ENCODE peak calls at places on chromosomes 16 and 17, in nine cellular contexts. X, W, H, G, B, A, Q, Y and J are unnamed samples.

GRCh38 chr16:66935319-66936011 is at the start of gene CES2:
- DNase-seq in X (peak; percentile 86), W (no peak), H (no peak), G (peak; percentile 25), B (no peak), A (peak; percentile 93), Q (no peak), Y (peak; percentile 30), J (no peak)

GRCh38 chr16:86994651-86995171 is 322.5 kb downstream of the C16orf95 start:
- DNase-seq in X (no peak), W (no peak), H (peak; percentile 79), G (no peak), B (peak; percentile 85), A (no peak), Q (peak; percentile 89), Y (peak; percentile 83), J (peak; percentile 89)

GRCh38 chr17:17231621-17232302 is 5.2 kb downstream of the FLCN start:
- DNase-seq in X (no peak), W (no peak), H (no peak), G (peak; percentile 19), B (no peak), A (peak; percentile 29), Q (no peak), Y (no peak), J (no peak)

GRCh38 chr16:51756447-51757123 is 605.5 kb upstream of the SALL1 start:
- DNase-seq in X (no peak), W (no peak), H (no peak), G (no peak), B (no peak), A (no peak), Q (no peak), Y (no peak), J (no peak)

GRCh38 chr17:81365148-81365600 is 30.1 kb upstream of the BAHCC1 start:
- DNase-seq in X (peak; percentile 89), W (no peak), H (no peak), G (peak; percentile 48), B (peak; percentile 77), A (peak; percentile 77), Q (peak; percentile 46), Y (peak; percentile 68), J (peak; percentile 53)

GRCh38 chr17:44315760-44316731 is 7.6 kb downstream of the RUNDC3A start:
- DNase-seq in X (no peak), W (no peak), H (no peak), G (peak; percentile 25), B (no peak), A (no peak), Q (no peak), Y (no peak), J (no peak)

GRCh38 chr16:16877061-16877460 is 498.1 kb downstream of the NPIPA7 start:
- DNase-seq in X (no peak), W (no peak), H (no peak), G (no peak), B (no peak), A (no peak), Q (no peak), Y (no peak), J (no peak)

GRCh38 chr17:48153711-48154642 is 46.4 kb downstream of the SNX11 start:
- DNase-seq in X (peak; percentile 51), W (no peak), H (no peak), G (no peak), B (peak; percentile 60), A (peak; percentile 68), Q (no peak), Y (peak; percentile 63), J (peak; percentile 33)

GRCh38 chr17:81336296-81336929 is 41.3 kb upstream of the SLC38A10 start:
- DNase-seq in X (no peak), W (no peak), H (no peak), G (no peak), B (no peak), A (no peak), Q (no peak), Y (no peak), J (no peak)

GRCh38 chr17:39229274-39229913 is 3.6 kb upstream of the STAC2 start:
- DNase-seq in X (no peak), W (no peak), H (no peak), G (no peak), B (peak; percentile 80), A (no peak), Q (no peak), Y (peak; percentile 80), J (no peak)

GRCh38 chr17:80872011-80872929 is 119.4 kb upstream of the CHMP6 start:
- DNase-seq in X (no peak), W (no peak), H (no peak), G (no peak), B (no peak), A (no peak), Q (no peak), Y (no peak), J (no peak)

GRCh38 chr16:10314811-10315210 is 71.0 kb upstream of the ATF7IP2 start:
- DNase-seq in X (no peak), W (no peak), H (no peak), G (peak; percentile 65), B (peak; percentile 39), A (no peak), Q (no peak), Y (peak; percentile 28), J (peak; percentile 16)

GRCh38 chr16:55488306-55488705 is 9.3 kb downstream of the MMP2 start:
- DNase-seq in X (no peak), W (no peak), H (no peak), G (no peak), B (no peak), A (no peak), Q (no peak), Y (no peak), J (no peak)

GRCh38 chr17:28228986-28229729 is 89.8 kb upstream of the TMEM97 start:
- DNase-seq in X (no peak), W (no peak), H (no peak), G (no peak), B (no peak), A (no peak), Q (no peak), Y (no peak), J (no peak)

GRCh38 chr16:617855-618254 is 12.9 kb upstream of the WFIKKN1 start:
- DNase-seq in X (no peak), W (no peak), H (no peak), G (no peak), B (no peak), A (no peak), Q (no peak), Y (no peak), J (no peak)

GRCh38 chr17:82698065-82698973 is at the start of gene RAB40B:
- DNase-seq in X (peak; percentile 100), W (peak; percentile 100), H (peak; percentile 85), G (peak; percentile 98), B (peak; percentile 99), A (peak; percentile 100), Q (peak; percentile 95), Y (peak; percentile 99), J (peak; percentile 96)

GRCh38 chr17:77308768-77309726 is 168.3 kb downstream of the SEC14L1 start:
- DNase-seq in X (no peak), W (peak; percentile 68), H (no peak), G (no peak), B (peak; percentile 79), A (no peak), Q (peak; percentile 50), Y (peak; percentile 63), J (no peak)

GRCh38 chr17:16932611-16933010 is 39.3 kb downstream of the TNFRSF13B start:
- DNase-seq in X (no peak), W (no peak), H (no peak), G (no peak), B (no peak), A (no peak), Q (no peak), Y (no peak), J (no peak)

DNA sequence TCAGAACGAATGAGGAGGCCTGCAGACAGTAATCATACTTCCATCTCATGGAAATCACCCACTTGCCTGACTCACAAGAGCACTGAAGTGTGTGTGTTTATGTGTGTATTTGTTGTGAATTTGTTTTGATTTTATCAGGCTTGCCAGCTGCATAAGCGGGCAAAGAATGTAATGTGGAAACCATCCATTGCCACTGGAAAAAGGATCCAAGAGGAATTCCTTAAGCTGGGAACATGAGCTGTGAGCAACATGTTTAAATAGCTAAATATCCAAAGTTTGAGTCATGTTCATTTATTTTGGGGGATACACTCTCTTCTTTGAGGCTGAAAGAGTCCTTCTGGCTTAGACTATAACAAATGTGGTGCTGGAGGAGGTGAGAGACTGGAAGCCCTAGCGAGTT is 198.4 kb upstream of the TBX2 start:
- DNase-seq in X (no peak), W (no peak), H (peak; percentile 93), G (peak; percentile 91), B (peak; percentile 69), A (no peak), Q (peak; percentile 84), Y (peak; percentile 72), J (peak; percentile 83)
- H3K4me3 ChIP-seq in X (no peak overlapping the region), W (no peak overlapping the region), H (no peak overlapping the region), G (no peak overlapping the region), B (no peak overlapping the region), A (no peak overlapping the region), Q (no peak overlapping the region), Y (no peak overlapping the region), J (no peak overlapping the region)

DNA sequence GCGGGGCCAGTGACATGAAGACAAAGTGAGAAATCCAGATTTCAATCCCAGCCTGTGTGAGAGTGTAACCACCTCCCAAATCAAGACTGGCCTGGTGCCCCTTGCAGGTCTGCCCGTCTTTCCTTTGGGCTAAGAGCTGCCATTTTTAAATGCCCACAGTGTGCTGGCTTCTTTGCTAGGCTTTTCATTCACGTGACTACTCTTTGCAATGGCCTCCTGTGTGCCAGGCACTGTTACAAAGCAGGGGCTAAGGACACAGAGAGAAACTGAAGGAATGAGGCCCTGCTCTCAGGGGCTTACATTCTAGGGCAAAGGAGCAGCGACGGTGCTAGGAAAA is 269 bp upstream of the ZSCAN10 start:
- DNase-seq in X (no peak), W (no peak), H (no peak), G (no peak), B (no peak), A (no peak), Q (no peak), Y (no peak), J (no peak)
- H3K4me3 ChIP-seq in X (no peak overlapping the region), W (no peak overlapping the region), H (no peak overlapping the region), G (no peak overlapping the region), B (peak overlapping the region; percentile 15), A (no peak overlapping the region), Q (no peak overlapping the region), Y (no peak overlapping the region), J (no peak overlapping the region)

GRCh38 chr16:2717360-2718263 is 2.4 kb downstream of the PRSS27 start:
- DNase-seq in X (no peak), W (no peak), H (no peak), G (no peak), B (no peak), A (no peak), Q (no peak), Y (no peak), J (no peak)
- H3K4me3 ChIP-seq in X (no peak overlapping the region), W (no peak overlapping the region), H (no peak overlapping the region), G (no peak overlapping the region), B (no peak overlapping the region), A (no peak overlapping the region), Q (no peak overlapping the region), Y (no peak overlapping the region), J (no peak overlapping the region)

DNA sequence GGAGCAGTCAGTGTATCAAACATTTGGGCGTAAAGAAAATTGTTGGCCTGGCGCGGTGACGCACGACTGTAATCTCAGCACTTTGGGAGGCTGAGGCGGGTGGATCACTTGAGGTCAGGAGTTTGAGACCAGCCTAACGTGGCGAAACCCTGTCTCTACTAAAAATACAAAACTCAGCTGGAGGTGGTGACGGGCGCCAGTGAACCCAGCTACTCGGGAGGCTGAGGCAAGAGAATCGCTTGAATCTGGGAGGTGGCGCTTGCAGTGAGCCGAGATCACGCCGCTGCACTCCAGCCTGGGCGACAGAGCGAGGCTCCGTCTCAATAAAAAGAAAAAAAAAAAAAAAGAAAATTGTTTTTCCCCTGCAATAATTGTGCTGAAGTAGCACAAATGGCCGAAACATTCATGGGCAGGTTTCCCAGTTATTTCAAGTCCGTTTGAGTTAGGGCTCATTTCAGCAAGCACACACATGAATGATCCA is 1.4 kb downstream of the GCSH start:
- DNase-seq in X (no peak), W (no peak), H (no peak), G (peak; percentile 82), B (peak; percentile 47), A (no peak), Q (no peak), Y (peak; percentile 31), J (peak; percentile 24)
- H3K4me3 ChIP-seq in X (no peak overlapping the region), W (peak overlapping the region; percentile 95), H (peak overlapping the region; percentile 75), G (no peak overlapping the region), B (peak overlapping the region; percentile 73), A (no peak overlapping the region), Q (peak overlapping the region; percentile 84), Y (peak overlapping the region; percentile 78), J (peak overlapping the region; percentile 79)